ENCODE peak calls at places on chromosomes 4 and X, in five cellular contexts. One of them, this sample, is unnamed.

GRCh38 chr4:159593651-159594050 is 490.8 kb downstream of the RAPGEF2 start:
- DNase-seq in astrocyte: no peak
- DNase-seq in BE2C: no peak
- DNase-seq in fibroblast of mammary gland: no peak
- DNase-seq in foreskin fibroblast: no peak
- DNase-seq in this sample: no peak

GRCh38 chr4:69881173-69881773 is 21.3 kb upstream of the SULT1E1 start:
- DNase-seq in astrocyte: peak; percentile 13
- DNase-seq in BE2C: peak; percentile 23
- DNase-seq in fibroblast of mammary gland: peak; percentile 74
- DNase-seq in foreskin fibroblast: peak; percentile 68
- DNase-seq in this sample: no peak

GRCh38 chrX:74492720-74493201 is 71.5 kb downstream of the SLC16A2 start:
- DNase-seq in astrocyte: no peak
- DNase-seq in BE2C: peak; percentile 15
- DNase-seq in fibroblast of mammary gland: peak; percentile 1
- DNase-seq in foreskin fibroblast: peak; percentile 4
- DNase-seq in this sample: no peak

GRCh38 chr4:155179216-155179615 is 29.2 kb upstream of the NPY2R start:
- DNase-seq in astrocyte: peak; percentile 2
- DNase-seq in BE2C: no peak
- DNase-seq in fibroblast of mammary gland: peak; percentile 77
- DNase-seq in foreskin fibroblast: no peak
- DNase-seq in this sample: no peak

GRCh38 chr4:180394307-180394706 is 1848.9 kb upstream of the TENM3 start:
- DNase-seq in astrocyte: no peak
- DNase-seq in BE2C: no peak
- DNase-seq in fibroblast of mammary gland: no peak
- DNase-seq in foreskin fibroblast: no peak
- DNase-seq in this sample: no peak

GRCh38 chr4:182306792-182307507 is 63.7 kb downstream of the TENM3 start:
- DNase-seq in astrocyte: peak; percentile 43
- DNase-seq in BE2C: no peak
- DNase-seq in fibroblast of mammary gland: peak; percentile 20
- DNase-seq in foreskin fibroblast: peak; percentile 11
- DNase-seq in this sample: peak; percentile 20

GRCh38 chr4:169756971-169757574 is 671 bp downstream of the HPF1 start:
- DNase-seq in astrocyte: no peak
- DNase-seq in BE2C: no peak
- DNase-seq in fibroblast of mammary gland: no peak
- DNase-seq in foreskin fibroblast: peak; percentile 29
- DNase-seq in this sample: no peak

GRCh38 chr4:151316645-151317044 is 8.8 kb downstream of the SH3D19 start:
- DNase-seq in astrocyte: no peak
- DNase-seq in BE2C: no peak
- DNase-seq in fibroblast of mammary gland: no peak
- DNase-seq in foreskin fibroblast: no peak
- DNase-seq in this sample: no peak

GRCh38 chr4:4575284-4576211 is 33.7 kb upstream of the STX18 start:
- DNase-seq in astrocyte: peak; percentile 34
- DNase-seq in BE2C: peak; percentile 77
- DNase-seq in fibroblast of mammary gland: peak; percentile 38
- DNase-seq in foreskin fibroblast: peak; percentile 77
- DNase-seq in this sample: peak; percentile 8

GRCh38 chr4:54685810-54686209 is 28.1 kb downstream of the KIT start:
- DNase-seq in astrocyte: no peak
- DNase-seq in BE2C: no peak
- DNase-seq in fibroblast of mammary gland: no peak
- DNase-seq in foreskin fibroblast: no peak
- DNase-seq in this sample: no peak

GRCh38 chrX:43121637-43122036 is 343.7 kb upstream of the PPP1R2C start:
- DNase-seq in astrocyte: no peak
- DNase-seq in BE2C: no peak
- DNase-seq in fibroblast of mammary gland: peak; percentile 0
- DNase-seq in foreskin fibroblast: no peak
- DNase-seq in this sample: no peak

GRCh38 chrX:141814213-141814857 is 23.8 kb upstream of the MAGEC3 start:
- DNase-seq in astrocyte: no peak
- DNase-seq in BE2C: no peak
- DNase-seq in fibroblast of mammary gland: no peak
- DNase-seq in foreskin fibroblast: no peak
- DNase-seq in this sample: no peak

GRCh38 chrX:45515262-45516215 is 314.9 kb upstream of the DIPK2B start:
- DNase-seq in astrocyte: peak; percentile 81
- DNase-seq in BE2C: no peak
- DNase-seq in fibroblast of mammary gland: peak; percentile 97
- DNase-seq in foreskin fibroblast: peak; percentile 93
- DNase-seq in this sample: peak; percentile 86

GRCh38 chr4:98626350-98626749 is 32.1 kb downstream of the TSPAN5 start:
- DNase-seq in astrocyte: peak; percentile 96
- DNase-seq in BE2C: no peak
- DNase-seq in fibroblast of mammary gland: peak; percentile 93
- DNase-seq in foreskin fibroblast: peak; percentile 90
- DNase-seq in this sample: peak; percentile 85

GRCh38 chr4:103719320-103720204 is at the start of gene TACR3:
- DNase-seq in astrocyte: no peak
- DNase-seq in BE2C: peak; percentile 32
- DNase-seq in fibroblast of mammary gland: peak; percentile 2
- DNase-seq in foreskin fibroblast: no peak
- DNase-seq in this sample: no peak

GRCh38 chr4:103720661-103721060 is 876 bp upstream of the TACR3 start:
- DNase-seq in astrocyte: no peak
- DNase-seq in BE2C: no peak
- DNase-seq in fibroblast of mammary gland: no peak
- DNase-seq in foreskin fibroblast: no peak
- DNase-seq in this sample: no peak

GRCh38 chr4:103721251-103721650 is 1.5 kb upstream of the TACR3 start:
- DNase-seq in astrocyte: no peak
- DNase-seq in BE2C: no peak
- DNase-seq in fibroblast of mammary gland: peak; percentile 1
- DNase-seq in foreskin fibroblast: no peak
- DNase-seq in this sample: no peak

GRCh38 chr4:103718993-103719319 is 829 bp downstream of the TACR3 start:
- DNase-seq in astrocyte: no peak
- DNase-seq in BE2C: peak; percentile 15
- DNase-seq in fibroblast of mammary gland: peak; percentile 12
- DNase-seq in foreskin fibroblast: no peak
- DNase-seq in this sample: no peak
- TF ChIP-seq CTCF in astrocyte: no peak
- TF ChIP-seq CTCF in BE2C: peak; percentile 31
- TF ChIP-seq CTCF in fibroblast of mammary gland: no peak
- TF ChIP-seq CTCF in foreskin fibroblast: no peak
- TF ChIP-seq CTCF in this sample: no peak

DNA sequence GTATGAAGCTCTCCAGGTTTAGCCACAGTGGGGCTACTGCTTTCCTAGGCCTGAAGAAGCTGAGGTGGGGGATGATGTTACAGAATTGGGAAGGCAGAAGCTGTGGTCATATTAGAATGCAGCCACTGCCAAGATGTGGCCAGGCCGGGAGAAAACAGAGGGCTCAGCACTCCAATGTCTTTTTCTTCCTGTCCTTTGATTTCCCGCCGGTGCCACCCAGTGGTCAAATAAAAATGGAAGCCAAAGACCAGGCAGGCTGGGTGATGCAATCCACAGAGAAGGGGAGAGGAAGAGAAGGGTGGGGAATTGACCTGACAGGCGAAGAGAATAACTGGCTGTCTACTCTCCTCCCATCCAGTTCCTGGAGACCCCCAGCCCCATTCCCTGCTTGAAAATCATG is 94.9 kb upstream of the SHISA3 start:
- DNase-seq in astrocyte: no peak
- DNase-seq in BE2C: peak; percentile 79
- DNase-seq in fibroblast of mammary gland: peak; percentile 18
- DNase-seq in foreskin fibroblast: peak; percentile 2
- DNase-seq in this sample: no peak
- TF ChIP-seq CTCF in astrocyte: no peak
- TF ChIP-seq CTCF in BE2C: peak; percentile 63
- TF ChIP-seq CTCF in fibroblast of mammary gland: peak; percentile 27
- TF ChIP-seq CTCF in foreskin fibroblast: no peak
- TF ChIP-seq CTCF in this sample: peak; percentile 41

GRCh38 chrX:106203315-106203714 is 35.2 kb downstream of the PWWP3B start:
- DNase-seq in astrocyte: no peak
- DNase-seq in BE2C: no peak
- DNase-seq in fibroblast of mammary gland: peak; percentile 0
- DNase-seq in foreskin fibroblast: no peak
- DNase-seq in this sample: no peak
- TF ChIP-seq CTCF in astrocyte: no peak
- TF ChIP-seq CTCF in BE2C: no peak
- TF ChIP-seq CTCF in fibroblast of mammary gland: no peak
- TF ChIP-seq CTCF in foreskin fibroblast: no peak
- TF ChIP-seq CTCF in this sample: no peak

GRCh38 chr4:72701987-72702819 is 133.2 kb upstream of the ADAMTS3 start:
- DNase-seq in astrocyte: peak; percentile 36
- DNase-seq in BE2C: peak; percentile 58
- DNase-seq in fibroblast of mammary gland: peak; percentile 70
- DNase-seq in foreskin fibroblast: peak; percentile 62
- DNase-seq in this sample: peak; percentile 50
- TF ChIP-seq CTCF in astrocyte: peak; percentile 71
- TF ChIP-seq CTCF in BE2C: peak; percentile 81
- TF ChIP-seq CTCF in fibroblast of mammary gland: peak; percentile 68
- TF ChIP-seq CTCF in foreskin fibroblast: peak; percentile 66
- TF ChIP-seq CTCF in this sample: peak; percentile 83